ENCODE peak calls at places on chromosome 15, in six cellular contexts. H is sigmoid colon; V is GM12865; F is NCI-H460; J is stimulated activated naive CD8-positive, alpha-beta T cell treated with anti-CD3 and anti-CD28 coated beads, Interleukin-15, amount 100 ng/mL, for 72 hours; E is activated CD8-positive, alpha-beta memory T cell treated with anti-CD3 and anti-CD28 coated beads for 1 hour. Y is an unnamed sample.

GRCh38 chr15:78077053-78077859 is at the start of gene TBC1D2B:
- DNase-seq in J (peak; percentile 68), E (peak; percentile 60), V (peak; percentile 70), H (peak; percentile 82), F (peak; percentile 18), Y (peak; percentile 84)

GRCh38 chr15:26667222-26667988 is 105.5 kb downstream of the GABRB3 start:
- DNase-seq in H (no peak), V (no peak), J (no peak), E (no peak), F (no peak), Y (peak; percentile 61)

GRCh38 chr15:74889390-74889881 is 406 bp upstream of the MPI start:
- DNase-seq in V (no peak), H (peak; percentile 75), F (no peak), E (no peak), J (no peak), Y (peak; percentile 67)

GRCh38 chr15:40549894-40550293 is 14.9 kb downstream of the CCDC32 start:
- DNase-seq in H (no peak), V (peak; percentile 44), F (no peak), E (no peak), J (no peak), Y (peak; percentile 90)

GRCh38 chr15:78149805-78150751 is 916 bp downstream of the IDH3A start:
- DNase-seq in H (no peak), V (peak; percentile 33), E (no peak), F (no peak), J (no peak), Y (no peak)

GRCh38 chr15:29103825-29104565 is 165.6 kb downstream of the NSMCE3 start:
- DNase-seq in F (peak; percentile 44), E (peak; percentile 24), H (peak; percentile 78), V (peak; percentile 62), J (peak; percentile 55), Y (peak; percentile 80)

GRCh38 chr15:30041868-30042267 is 40.9 kb upstream of the GOLGA8J start:
- DNase-seq in V (no peak), H (no peak), F (no peak), E (no peak), J (no peak), Y (no peak)

GRCh38 chr15:33565099-33565498 is 254.3 kb downstream of the RYR3 start:
- DNase-seq in V (no peak), F (no peak), E (no peak), H (no peak), J (no peak), Y (no peak)

GRCh38 chr15:25469377-25469776 is 30.6 kb upstream of the UBE3A start:
- DNase-seq in J (no peak), F (no peak), E (no peak), H (no peak), V (no peak), Y (no peak)

GRCh38 chr15:89186798-89187197 is 34.6 kb downstream of the RLBP1 start:
- DNase-seq in F (no peak), E (no peak), V (no peak), H (no peak), J (no peak), Y (no peak)

GRCh38 chr15:62886431-62887071 is 156.0 kb upstream of the TPM1 start:
- DNase-seq in V (no peak), E (no peak), J (no peak), H (no peak), F (no peak), Y (no peak)

GRCh38 chr15:42139596-42139995 is 16.8 kb downstream of the PLA2G4F start:
- DNase-seq in J (peak; percentile 4), E (no peak), F (no peak), H (peak; percentile 46), V (no peak), Y (no peak)

GRCh38 chr15:91942676-91943417 is 89.3 kb downstream of the SLCO3A1 start:
- DNase-seq in H (peak; percentile 94), V (peak; percentile 18), F (peak; percentile 43), E (no peak), J (peak; percentile 21), Y (peak; percentile 83)

GRCh38 chr15:51162865-51163762 is 68.4 kb upstream of the TNFAIP8L3 start:
- DNase-seq in F (peak; percentile 51), V (peak; percentile 72), E (peak; percentile 39), H (peak; percentile 77), J (peak; percentile 56), Y (peak; percentile 68)

GRCh38 chr15:67652586-67652985 is 110.1 kb downstream of the MAP2K5 start:
- DNase-seq in F (no peak), E (no peak), V (no peak), H (no peak), J (no peak), Y (no peak)

GRCh38 chr15:101491739-101492640 is 2.5 kb upstream of the PCSK6 start:
- DNase-seq in E (no peak), J (no peak), F (no peak), H (no peak), V (no peak), Y (no peak)

GRCh38 chr15:75455424-75455981 is 4.0 kb upstream of the SIN3A start:
- DNase-seq in V (peak; percentile 84), F (peak; percentile 65), E (peak; percentile 82), H (peak; percentile 92), J (peak; percentile 88), Y (peak; percentile 94)

GRCh38 chr15:95076381-95076780 is 845.0 kb downstream of the MCTP2 start:
- DNase-seq in H (no peak), E (no peak), J (no peak), V (no peak), F (no peak), Y (no peak)

GRCh38 chr15:78642341-78642740 is 1.3 kb upstream of the CHRNB4 start:
- DNase-seq in J (no peak), H (no peak), F (no peak), V (no peak), E (no peak), Y (no peak)

GRCh38 chr15:31442203-31443090 is 115.8 kb downstream of the KLF13 start:
- DNase-seq in H (no peak), F (no peak), V (peak; percentile 57), J (no peak), E (no peak), Y (no peak)

GRCh38 chr15:46442196-46442595 is 807.4 kb downstream of the SQOR start:
- DNase-seq in F (no peak), J (no peak), E (no peak), H (no peak), V (no peak), Y (peak; percentile 21)

GRCh38 chr15:62110000-62110851 is 43.4 kb downstream of the C2CD4A start:
- DNase-seq in V (no peak), H (no peak), F (no peak), E (no peak), J (no peak), Y (peak; percentile 43)

GRCh38 chr15:48571510-48571909 is 74.0 kb downstream of the FBN1 start:
- DNase-seq in E (no peak), V (no peak), H (no peak), J (no peak), F (no peak), Y (no peak)

GRCh38 chr15:72902245-72902928 is 118.8 kb upstream of the ADPGK start:
- DNase-seq in E (no peak), V (no peak), J (no peak), H (peak; percentile 69), F (no peak), Y (peak; percentile 84)

GRCh38 chr15:93035092-93035915 is 53.7 kb downstream of the RGMA start:
- DNase-seq in J (no peak), E (no peak), H (peak; percentile 60), F (no peak), V (no peak), Y (peak; percentile 17)

GRCh38 chr15:60101416-60101815 is 97.3 kb downstream of the FOXB1 start:
- DNase-seq in J (no peak), H (no peak), E (no peak), V (no peak), F (no peak), Y (no peak)